ENCODE peak calls at places on chromosome 4, in ten cellular contexts. E is HTR-8/SVneo; O is amniotic epithelial cell; F is esophagus squamous epithelium; H is left ventricle myocardium superior; I is testis; Y is activated naive CD4-positive, alpha-beta T cell treated with anti-CD3 and anti-CD28 coated beads, Interleukin-2, amount 50 U/mL, for 16 hours; Z is T-helper 1 cell; W is uterus; D is C1 segment of cervical spinal cord. U is an unnamed sample.

GRCh38 chr4:18722748-18723191 is 701.2 kb upstream of the LCORL start:
- DNase-seq in E (no peak), O (no peak), F (no peak), H (no peak), I (no peak), Y (no peak), Z (no peak), W (no peak), D (no peak), U (no peak)

GRCh38 chr4:81757706-81758105 is 286.0 kb upstream of the RASGEF1B start:
- DNase-seq in E (no peak), O (no peak), F (no peak), H (no peak), I (no peak), Y (no peak), Z (no peak), W (no peak), D (no peak), U (no peak)

GRCh38 chr4:159483110-159483509 is 380.2 kb downstream of the RAPGEF2 start:
- DNase-seq in E (no peak), O (no peak), F (no peak), H (no peak), I (no peak), Y (no peak), Z (no peak), W (no peak), D (no peak), U (no peak)

GRCh38 chr4:184848510-184848909 is 22.7 kb upstream of the ACSL1 start:
- DNase-seq in E (no peak), O (no peak), F (no peak), H (no peak), I (no peak), Y (no peak), Z (no peak), W (no peak), D (no peak), U (no peak)

GRCh38 chr4:122746485-122746965 is 14.0 kb downstream of the BBS12 start:
- DNase-seq in E (no peak), O (peak; percentile 53), F (no peak), H (no peak), I (no peak), Y (no peak), Z (no peak), W (no peak), D (no peak), U (no peak)

GRCh38 chr4:174398728-174399127 is 115.0 kb downstream of the CEP44 start:
- DNase-seq in E (no peak), O (peak; percentile 80), F (no peak), H (no peak), I (no peak), Y (no peak), Z (no peak), W (no peak), D (no peak), U (no peak)

GRCh38 chr4:142846105-142846728 is at the start of gene INPP4B:
- DNase-seq in E (peak; percentile 33), O (peak; percentile 53), F (no peak), H (peak; percentile 70), I (peak; percentile 33), Y (peak; percentile 64), Z (peak; percentile 11), W (peak; percentile 44), D (no peak), U (peak; percentile 48)

GRCh38 chr4:101977096-101977495 is 186.6 kb downstream of the BANK1 start:
- DNase-seq in E (peak; percentile 37), O (peak; percentile 97), F (no peak), H (no peak), I (no peak), Y (no peak), Z (no peak), W (no peak), D (no peak), U (no peak)

GRCh38 chr4:168521736-168522135 is 24.9 kb downstream of the PALLD start:
- DNase-seq in E (no peak), O (no peak), F (no peak), H (no peak), I (no peak), Y (no peak), Z (no peak), W (no peak), D (no peak), U (no peak)

GRCh38 chr4:37588150-37588549 is 98.0 kb downstream of the RELL1 start:
- DNase-seq in E (no peak), O (no peak), F (no peak), H (no peak), I (no peak), Y (no peak), Z (no peak), W (no peak), D (no peak), U (no peak)

GRCh38 chr4:37389967-37390580 is 145.5 kb downstream of the NWD2 start:
- DNase-seq in E (peak; percentile 51), O (peak; percentile 50), F (no peak), H (no peak), I (peak; percentile 44), Y (no peak), Z (no peak), W (no peak), D (peak; percentile 9), U (no peak)

GRCh38 chr4:152537881-152538280 is 2.0 kb upstream of the FBXW7 start:
- DNase-seq in E (no peak), O (no peak), F (no peak), H (no peak), I (no peak), Y (no peak), Z (no peak), W (no peak), D (no peak), U (no peak)

GRCh38 chr4:76723916-76724315 is 174.0 kb downstream of the SOWAHB start:
- DNase-seq in E (no peak), O (peak; percentile 84), F (no peak), H (no peak), I (peak; percentile 46), Y (no peak), Z (no peak), W (no peak), D (no peak), U (no peak)

GRCh38 chr4:72318771-72319170 is 250.2 kb downstream of the ADAMTS3 start:
- DNase-seq in E (no peak), O (no peak), F (no peak), H (no peak), I (no peak), Y (no peak), Z (no peak), W (no peak), D (no peak), U (no peak)

GRCh38 chr4:21535901-21536300 is 412.7 kb downstream of the KCNIP4 start:
- DNase-seq in E (no peak), O (no peak), F (no peak), H (no peak), I (no peak), Y (no peak), Z (no peak), W (no peak), D (no peak), U (no peak)

GRCh38 chr4:61785766-61786165 is 585.6 kb downstream of the ADGRL3 start:
- DNase-seq in E (no peak), O (no peak), F (no peak), H (no peak), I (no peak), Y (no peak), Z (no peak), W (no peak), D (no peak), U (no peak)

GRCh38 chr4:128277856-128278255 is 9.8 kb downstream of the PGRMC2 start:
- DNase-seq in E (no peak), O (no peak), F (no peak), H (no peak), I (no peak), Y (no peak), Z (no peak), W (no peak), D (no peak), U (no peak)

GRCh38 chr4:187598246-187598645 is 397.3 kb upstream of the ZFP42 start:
- DNase-seq in E (no peak), O (peak; percentile 7), F (no peak), H (no peak), I (no peak), Y (no peak), Z (no peak), W (no peak), D (no peak), U (no peak)

GRCh38 chr4:16116493-16116990 is 32.7 kb upstream of the PROM1 start:
- DNase-seq in E (no peak), O (no peak), F (no peak), H (no peak), I (no peak), Y (no peak), Z (no peak), W (no peak), D (no peak), U (no peak)

GRCh38 chr4:119025440-119025839 is 110.2 kb upstream of the MYOZ2 start:
- DNase-seq in E (peak; percentile 21), O (peak; percentile 75), F (no peak), H (peak; percentile 42), I (no peak), Y (no peak), Z (no peak), W (peak; percentile 49), D (no peak), U (peak; percentile 73)

GRCh38 chr4:87961993-87962791 is 13.3 kb upstream of the SPP1 start:
- DNase-seq in E (no peak), O (peak; percentile 57), F (no peak), H (no peak), I (no peak), Y (no peak), Z (no peak), W (no peak), D (no peak), U (no peak)

GRCh38 chr4:7419961-7420660 is 14.6 kb downstream of the PSAPL1 start:
- DNase-seq in E (no peak), O (no peak), F (no peak), H (no peak), I (no peak), Y (no peak), Z (no peak), W (peak; percentile 10), D (no peak), U (no peak)

GRCh38 chr4:87502580-87503238 is 26.5 kb downstream of the SPARCL1 start:
- DNase-seq in E (peak; percentile 12), O (no peak), F (no peak), H (no peak), I (no peak), Y (no peak), Z (no peak), W (no peak), D (no peak), U (no peak)

GRCh38 chr4:185211035-185211434 is 1.6 kb downstream of the SNX25 start:
- DNase-seq in E (no peak), O (no peak), F (no peak), H (no peak), I (peak; percentile 57), Y (no peak), Z (no peak), W (no peak), D (no peak), U (no peak)

GRCh38 chr4:76780781-76781697 is 116.9 kb downstream of the SOWAHB start:
- DNase-seq in E (no peak), O (no peak), F (no peak), H (no peak), I (no peak), Y (no peak), Z (no peak), W (no peak), D (no peak), U (no peak)

GRCh38 chr4:123478859-123479345 is 82.3 kb downstream of the SPRY1 start:
- DNase-seq in E (peak; percentile 56), O (peak; percentile 72), F (no peak), H (no peak), I (no peak), Y (no peak), Z (no peak), W (no peak), D (no peak), U (peak; percentile 70)

GRCh38 chr4:36152712-36153111 is 91.6 kb downstream of the ARAP2 start:
- DNase-seq in E (no peak), O (no peak), F (no peak), H (no peak), I (no peak), Y (no peak), Z (no peak), W (no peak), D (no peak), U (no peak)

GRCh38 chr4:122119739-122120138 is 32.4 kb upstream of the BLTP1 start:
- DNase-seq in E (no peak), O (no peak), F (no peak), H (no peak), I (no peak), Y (no peak), Z (no peak), W (no peak), D (no peak), U (no peak)

U was measured in lower lobe of right lung.